ENCODE peak calls at places on chromosomes 1 and 21, in seven cellular contexts. One of them, this sample, is unnamed.
A peak's percentile ranks its signal among the peaks of the same experiment; 100 is the strongest.

GRCh38 chr1:52111492-52111891 is 30.4 kb upstream of the ZFYVE9 start:
- DNase-seq in PC-9: no peak
- DNase-seq in fibroblast of lung: no peak
- DNase-seq in putamen: no peak
- DNase-seq in stimulated activated CD4-positive, alpha-beta T cell treated with anti-CD3 and anti-CD28 coated beads, Interleukin-2, amount 100 ng/mL, for 48 hours: no peak
- DNase-seq in memory B cell: no peak
- DNase-seq in GM12892: no peak
- DNase-seq in this sample: no peak

GRCh38 chr1:207007352-207008033 is 25.1 kb downstream of the C1orf116 start:
- DNase-seq in PC-9: peak; percentile 83
- DNase-seq in fibroblast of lung: peak; percentile 99
- DNase-seq in putamen: no peak
- DNase-seq in stimulated activated CD4-positive, alpha-beta T cell treated with anti-CD3 and anti-CD28 coated beads, Interleukin-2, amount 100 ng/mL, for 48 hours: no peak
- DNase-seq in memory B cell: no peak
- DNase-seq in GM12892: no peak
- DNase-seq in this sample: peak; percentile 99

GRCh38 chr1:80050523-80050922 is 1044.0 kb upstream of the ADGRL4 start:
- DNase-seq in PC-9: no peak
- DNase-seq in fibroblast of lung: no peak
- DNase-seq in putamen: no peak
- DNase-seq in stimulated activated CD4-positive, alpha-beta T cell treated with anti-CD3 and anti-CD28 coated beads, Interleukin-2, amount 100 ng/mL, for 48 hours: no peak
- DNase-seq in memory B cell: no peak
- DNase-seq in GM12892: no peak
- DNase-seq in this sample: no peak

GRCh38 chr1:236997882-236998281 is 6.4 kb downstream of the MT1HL1 start:
- DNase-seq in PC-9: no peak
- DNase-seq in fibroblast of lung: no peak
- DNase-seq in putamen: no peak
- DNase-seq in stimulated activated CD4-positive, alpha-beta T cell treated with anti-CD3 and anti-CD28 coated beads, Interleukin-2, amount 100 ng/mL, for 48 hours: no peak
- DNase-seq in memory B cell: no peak
- DNase-seq in GM12892: no peak
- DNase-seq in this sample: peak; percentile 13

GRCh38 chr1:11787251-11787803 is 18.4 kb downstream of the MTHFR start:
- DNase-seq in PC-9: peak; percentile 74
- DNase-seq in fibroblast of lung: peak; percentile 62
- DNase-seq in putamen: no peak
- DNase-seq in stimulated activated CD4-positive, alpha-beta T cell treated with anti-CD3 and anti-CD28 coated beads, Interleukin-2, amount 100 ng/mL, for 48 hours: no peak
- DNase-seq in memory B cell: no peak
- DNase-seq in GM12892: no peak
- DNase-seq in this sample: peak; percentile 77

GRCh38 chr1:52238474-52238873 is 96.6 kb downstream of the ZFYVE9 start:
- DNase-seq in PC-9: no peak
- DNase-seq in fibroblast of lung: peak; percentile 72
- DNase-seq in putamen: no peak
- DNase-seq in stimulated activated CD4-positive, alpha-beta T cell treated with anti-CD3 and anti-CD28 coated beads, Interleukin-2, amount 100 ng/mL, for 48 hours: no peak
- DNase-seq in memory B cell: no peak
- DNase-seq in GM12892: no peak
- DNase-seq in this sample: peak; percentile 52

GRCh38 chr1:214568328-214568727 is 16.9 kb upstream of the PTPN14 start:
- DNase-seq in PC-9: no peak
- DNase-seq in fibroblast of lung: peak; percentile 63
- DNase-seq in putamen: no peak
- DNase-seq in stimulated activated CD4-positive, alpha-beta T cell treated with anti-CD3 and anti-CD28 coated beads, Interleukin-2, amount 100 ng/mL, for 48 hours: no peak
- DNase-seq in memory B cell: no peak
- DNase-seq in GM12892: no peak
- DNase-seq in this sample: peak; percentile 50

GRCh38 chr21:30146558-30147282 is 19.9 kb downstream of the CLDN17 start:
- DNase-seq in PC-9: peak; percentile 49
- DNase-seq in fibroblast of lung: no peak
- DNase-seq in putamen: no peak
- DNase-seq in stimulated activated CD4-positive, alpha-beta T cell treated with anti-CD3 and anti-CD28 coated beads, Interleukin-2, amount 100 ng/mL, for 48 hours: no peak
- DNase-seq in memory B cell: no peak
- DNase-seq in GM12892: no peak
- DNase-seq in this sample: peak; percentile 78

GRCh38 chr1:221458430-221459156 is 283.3 kb downstream of the DUSP10 start:
- DNase-seq in PC-9: no peak
- DNase-seq in fibroblast of lung: peak; percentile 55
- DNase-seq in putamen: no peak
- DNase-seq in stimulated activated CD4-positive, alpha-beta T cell treated with anti-CD3 and anti-CD28 coated beads, Interleukin-2, amount 100 ng/mL, for 48 hours: no peak
- DNase-seq in memory B cell: no peak
- DNase-seq in GM12892: no peak
- DNase-seq in this sample: peak; percentile 69

GRCh38 chr1:19091539-19091938 is 118.5 kb downstream of the UBR4 start:
- DNase-seq in PC-9: no peak
- DNase-seq in fibroblast of lung: no peak
- DNase-seq in putamen: no peak
- DNase-seq in stimulated activated CD4-positive, alpha-beta T cell treated with anti-CD3 and anti-CD28 coated beads, Interleukin-2, amount 100 ng/mL, for 48 hours: no peak
- DNase-seq in memory B cell: no peak
- DNase-seq in GM12892: no peak
- DNase-seq in this sample: no peak

GRCh38 chr1:193406901-193407300 is 220.5 kb upstream of the B3GALT2 start:
- DNase-seq in PC-9: no peak
- DNase-seq in fibroblast of lung: peak; percentile 76
- DNase-seq in putamen: peak; percentile 38
- DNase-seq in stimulated activated CD4-positive, alpha-beta T cell treated with anti-CD3 and anti-CD28 coated beads, Interleukin-2, amount 100 ng/mL, for 48 hours: no peak
- DNase-seq in memory B cell: no peak
- DNase-seq in GM12892: no peak
- DNase-seq in this sample: peak; percentile 76

GRCh38 chr1:228783415-228784045 is 48.3 kb downstream of the RHOU start:
- DNase-seq in PC-9: no peak
- DNase-seq in fibroblast of lung: no peak
- DNase-seq in putamen: no peak
- DNase-seq in stimulated activated CD4-positive, alpha-beta T cell treated with anti-CD3 and anti-CD28 coated beads, Interleukin-2, amount 100 ng/mL, for 48 hours: no peak
- DNase-seq in memory B cell: no peak
- DNase-seq in GM12892: no peak
- DNase-seq in this sample: no peak